ENCODE peak calls at places on chromosome 6, in four cellular contexts. C is HepG2, D is GM12878, X is H1. Q is an unnamed sample.

GRCh38 chr6:21256197-21256596 is 337.4 kb upstream of the SOX4 start:
- DNase-seq in C (no peak), D (no peak), X (no peak), Q (no peak)

GRCh38 chr6:129665555-129665954 is 44.4 kb downstream of the ARHGAP18 start:
- DNase-seq in C (no peak), D (no peak), X (no peak), Q (no peak)

GRCh38 chr6:164917211-164917610 is 392.2 kb downstream of the C6orf118 start:
- DNase-seq in C (no peak), D (no peak), X (no peak), Q (no peak)

GRCh38 chr6:11586574-11586973 is 49.0 kb downstream of the TMEM170B start:
- DNase-seq in C (no peak), D (no peak), X (no peak), Q (no peak)

GRCh38 chr6:84539122-84539856 is 225.1 kb downstream of the TBX18 start:
- DNase-seq in C (no peak), D (no peak), X (no peak), Q (no peak)

GRCh38 chr6:111417946-111418345 is 65.1 kb downstream of the REV3L start:
- DNase-seq in C (no peak), D (no peak), X (no peak), Q (no peak)

GRCh38 chr6:34067814-34068213 is 78.1 kb downstream of the GRM4 start:
- DNase-seq in C (no peak), D (no peak), X (no peak), Q (no peak)

GRCh38 chr6:33171889-33172203 is 20.4 kb downstream of the COL11A2 start:
- DNase-seq in C (no peak), D (no peak), X (no peak), Q (no peak)

GRCh38 chr6:4909063-4909645 is 94.7 kb downstream of the RPP40 start:
- DNase-seq in C (no peak), D (no peak), X (no peak), Q (no peak)

GRCh38 chr6:13703496-13703895 is 8.1 kb downstream of the RANBP9 start:
- DNase-seq in C (no peak), D (no peak), X (no peak), Q (no peak)

GRCh38 chr6:166934174-166934573 is 22.2 kb downstream of the RNASET2 start:
- DNase-seq in C (no peak), D (no peak), X (no peak), Q (no peak)

GRCh38 chr6:44494011-44494501 is 106.5 kb downstream of the CDC5L start:
- DNase-seq in C (peak; percentile 80), D (no peak), X (no peak), Q (no peak)

GRCh38 chr6:144063246-144063743 is 32.1 kb downstream of the SF3B5 start:
- DNase-seq in C (no peak), D (no peak), X (no peak), Q (no peak)

GRCh38 chr6:158487495-158487894 is 72.4 kb upstream of the TMEM181 start:
- DNase-seq in C (no peak), D (no peak), X (no peak), Q (no peak)

GRCh38 chr6:3740551-3741476 is 10.7 kb downstream of the PXDC1 start:
- DNase-seq in C (no peak), D (no peak), X (no peak), Q (no peak)

GRCh38 chr6:89830385-89830809 is 717 bp downstream of the CASP8AP2 start:
- DNase-seq in C (no peak), D (no peak), X (no peak), Q (no peak)

GRCh38 chr6:169491482-169491881 is 210.3 kb downstream of the WDR27 start:
- DNase-seq in C (no peak), D (no peak), X (no peak), Q (no peak)

GRCh38 chr6:74780831-74781230 is 425.0 kb downstream of the COL12A1 start:
- DNase-seq in C (no peak), D (no peak), X (no peak), Q (no peak)

GRCh38 chr6:604579-604978 is 52.3 kb downstream of the HUS1B start:
- DNase-seq in C (no peak), D (no peak), X (no peak), Q (no peak)

GRCh38 chr6:83853178-83853967 is at the start of gene RIPPLY2:
- DNase-seq in C (no peak), D (no peak), X (peak; percentile 15), Q (no peak)

GRCh38 chr6:121426686-121427085 is 8.8 kb upstream of the GJA1 start:
- DNase-seq in C (no peak), D (no peak), X (no peak), Q (no peak)

GRCh38 chr6:167349816-167350215 is 24.9 kb downstream of the TTLL2 start:
- DNase-seq in C (peak; percentile 60), D (no peak), X (no peak), Q (no peak)

GRCh38 chr6:117425431-117426153 is at the start of gene ROS1:
- DNase-seq in C (no peak), D (no peak), X (no peak), Q (no peak)

GRCh38 chr6:11427091-11427739 is 110.3 kb upstream of the TMEM170B start:
- DNase-seq in C (no peak), D (no peak), X (no peak), Q (no peak)

GRCh38 chr6:43178951-43179830 is 2.8 kb upstream of the CUL9 start:
- DNase-seq in C (no peak), D (no peak), X (no peak), Q (no peak)

GRCh38 chr6:132798820-132799538 is 542 bp upstream of the SLC18B1 start:
- DNase-seq in C (peak; percentile 83), D (peak; percentile 63), X (no peak), Q (no peak)

GRCh38 chr6:166005401-166005845 is 162.2 kb downstream of the TBXT start:
- DNase-seq in C (no peak), D (no peak), X (no peak), Q (no peak)

GRCh38 chr6:42446370-42446769 is 5.4 kb downstream of the TRERF1 start:
- DNase-seq in C (no peak), D (no peak), X (no peak), Q (no peak)

GRCh38 chr6:27507041-27507956 is 34.4 kb upstream of the ZNF184 start:
- DNase-seq in C (no peak), D (no peak), X (no peak), Q (no peak)
- H3K4me3 ChIP-seq in C (no peak overlapping the region), D (no peak overlapping the region), X (no peak overlapping the region), Q (no peak overlapping the region)

GRCh38 chr6:156821707-156822106 is 44.5 kb downstream of the ARID1B start:
- DNase-seq in C (no peak), D (no peak), X (no peak), Q (no peak)
- H3K4me1 ChIP-seq in C (peaks cover 18% of the 10 kb centered on the region), D (peaks cover 30% of the 10 kb centered on the region), X (peaks cover 15% of the 10 kb centered on the region), Q (peaks cover 3% of the 10 kb centered on the region)

DNA sequence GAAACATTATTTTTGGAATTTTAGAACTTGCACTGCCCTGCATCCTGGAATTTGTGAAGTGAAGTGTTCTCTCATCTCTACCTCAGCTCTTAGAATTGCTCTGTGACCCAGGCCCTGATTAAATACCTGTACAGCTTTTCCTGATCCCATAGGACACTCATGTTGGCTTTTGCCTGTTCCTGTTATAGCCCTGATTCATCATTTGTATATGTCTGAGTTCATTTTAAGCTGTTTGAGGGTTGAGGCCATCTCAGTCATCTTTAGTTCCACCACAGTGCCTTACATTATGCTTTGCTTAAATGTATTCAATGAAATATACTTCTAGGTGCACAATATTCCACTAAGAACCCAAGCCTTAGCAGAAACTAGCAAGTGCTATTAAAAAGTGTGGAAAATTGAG is 26.4 kb downstream of the ZFAND3 start:
- DNase-seq in C (no peak), D (no peak), X (no peak), Q (no peak)
- TF ChIP-seq SUZ12 in C (no peak), D (no peak), X (no peak), Q (no peak)

DNA sequence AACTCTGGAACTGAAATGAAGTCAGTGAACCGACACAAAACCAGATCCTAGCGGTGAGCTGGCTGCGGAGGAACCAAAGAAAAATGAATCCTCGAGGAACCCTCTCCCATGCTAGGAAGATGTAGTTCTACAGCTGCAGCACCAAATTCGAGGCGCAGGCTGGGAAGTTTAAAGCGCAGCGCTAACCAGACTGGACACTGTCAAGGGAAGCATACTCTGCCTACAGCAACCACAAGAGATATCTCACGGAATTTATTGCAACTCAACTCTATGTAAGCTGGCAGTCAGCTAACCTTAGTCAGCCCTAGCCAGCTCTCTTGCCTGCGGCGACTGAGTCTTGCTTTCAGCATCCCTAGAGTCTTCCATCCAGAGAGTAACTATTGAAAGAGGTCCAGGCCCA is 3.7 kb upstream of the HTR1B start:
- DNase-seq in C (no peak), D (no peak), X (no peak), Q (no peak)
- H3K4me3 ChIP-seq in C (no peak overlapping the region), D (peak overlapping the region; percentile 63), X (peak overlapping the region; percentile 84), Q (peak overlapping the region; percentile 74)

GRCh38 chr6:137824502-137824879 is 42.6 kb upstream of the TNFAIP3 start:
- DNase-seq in C (no peak), D (no peak), X (no peak), Q (no peak)
- H3K4me1 ChIP-seq in C (peaks cover 22% of the 10 kb centered on the region), D (peaks cover 36% of the 10 kb centered on the region), X (no peaks in the 10 kb centered on the region), Q (no peaks in the 10 kb centered on the region)

GRCh38 chr6:133992992-133993682 is 40.1 kb downstream of the TBPL1 start:
- DNase-seq in C (no peak), D (no peak), X (no peak), Q (no peak)

GRCh38 chr6:133990321-133990720 is 37.3 kb downstream of the TBPL1 start:
- DNase-seq in C (no peak), D (no peak), X (no peak), Q (no peak)

GRCh38 chr6:133995296-133995695 is 42.3 kb downstream of the TBPL1 start:
- DNase-seq in C (no peak), D (no peak), X (no peak), Q (no peak)

GRCh38 chr6:133989525-133989924 is 36.5 kb downstream of the TBPL1 start:
- DNase-seq in C (no peak), D (no peak), X (no peak), Q (no peak)

DNA sequence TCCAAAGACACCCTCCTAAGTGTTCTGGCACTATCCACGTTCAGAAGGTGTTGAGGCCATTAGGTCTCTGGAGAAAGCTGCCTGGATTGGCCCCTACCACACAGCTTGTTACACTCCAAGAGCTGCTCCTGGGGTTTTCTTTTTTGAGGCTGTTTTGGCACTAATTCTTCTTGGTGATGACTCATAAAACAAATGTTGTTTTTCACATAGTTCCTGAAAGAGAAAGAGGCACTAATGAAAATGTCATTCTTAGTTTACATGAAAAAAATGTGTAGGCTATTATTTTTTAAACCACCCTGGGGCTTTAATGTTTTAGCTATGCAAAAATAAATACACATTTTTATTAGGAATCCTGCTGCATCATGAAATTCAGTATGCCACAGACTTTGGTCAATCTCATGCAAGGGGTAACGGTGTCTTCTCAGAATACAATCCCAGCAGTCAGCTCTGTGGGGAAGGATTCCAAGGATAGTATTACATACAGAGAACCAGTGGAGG is 38.1 kb downstream of the TBPL1 start:
- DNase-seq in C (peak; percentile 21), D (no peak), X (no peak), Q (no peak)
- TF ChIP-seq SUZ12 in C (no peak), D (no peak), X (no peak), Q (no peak)

GRCh38 chr6:116398366-116399005 is 27.7 kb downstream of the DSE start:
- DNase-seq in C (no peak), D (no peak), X (no peak), Q (no peak)
- H3K4me3 ChIP-seq in C (no peak overlapping the region), D (no peak overlapping the region), X (no peak overlapping the region), Q (no peak overlapping the region)

GRCh38 chr6:137820425-137820824 is 46.6 kb upstream of the TNFAIP3 start:
- DNase-seq in C (no peak), D (no peak), X (no peak), Q (no peak)
- H3K4me1 ChIP-seq in C (peaks cover 29% of the 10 kb centered on the region), D (peaks cover 29% of the 10 kb centered on the region), X (no peaks in the 10 kb centered on the region), Q (no peaks in the 10 kb centered on the region)